ENCODE peak calls at places on chromosomes 6 and 20, in five cellular contexts. U is NCI-H1694; I is stimulated activated naive CD8-positive, alpha-beta T cell treated with anti-CD3 and anti-CD28 coated beads, Interleukin-15, amount 100 ng/mL, for 72 hours; M is HEK293T; H is mammary epithelial cell. L is an unnamed sample.

GRCh38 chr20:24892931-24893330 is 56.1 kb upstream of the CST7 start:
- DNase-seq in M (peak), I (no peak), H (no peak), U (no peak), L (no peak)

GRCh38 chr20:17898548-17898994 is 70.0 kb downstream of the SNX5 start:
- DNase-seq in U (no peak), I (peak), H (peak), M (peak), L (peak)

GRCh38 chr20:34771680-34772081 is 53.8 kb downstream of the NCOA6 start:
- DNase-seq in I (no peak), U (no peak), M (no peak), H (peak), L (no peak)

GRCh38 chr6:46221221-46221793 is 50.5 kb upstream of the ENPP5 start:
- DNase-seq in I (no peak), U (no peak), M (peak), H (peak), L (no peak)

GRCh38 chr6:97677626-97678025 is 394.6 kb upstream of the MMS22L start:
- DNase-seq in U (no peak), H (no peak), M (no peak), I (no peak), L (no peak)

GRCh38 chr20:34516874-34517542 is 786 bp downstream of the DYNLRB1 start:
- DNase-seq in H (no peak), U (no peak), M (peak), I (no peak), L (peak)

GRCh38 chr20:54197621-54198604 is 10.0 kb upstream of the PFDN4 start:
- DNase-seq in I (no peak), U (no peak), H (peak), M (no peak), L (no peak)

GRCh38 chr20:45021626-45022025 is 55.3 kb downstream of the STK4 start:
- DNase-seq in I (no peak), H (no peak), U (no peak), M (no peak), L (no peak)

GRCh38 chr20:13788167-13788834 is 3.5 kb downstream of the NDUFAF5 start:
- DNase-seq in H (peak), U (peak), I (peak), M (peak), L (no peak)

GRCh38 chr6:27250277-27250954 is 2.9 kb downstream of the PRSS16 start:
- DNase-seq in U (no peak), H (no peak), I (no peak), M (no peak), L (no peak)

GRCh38 chr6:2275207-2275891 is 29.9 kb upstream of the GMDS start:
- DNase-seq in H (no peak), I (no peak), M (no peak), U (no peak), L (no peak)

GRCh38 chr6:28771401-28772267 is 152.2 kb downstream of the TRIM27 start:
- DNase-seq in H (peak), U (no peak), I (no peak), M (no peak), L (no peak)

GRCh38 chr6:169653691-169654090 is 48.1 kb downstream of the WDR27 start:
- DNase-seq in U (no peak), I (no peak), M (no peak), H (no peak), L (no peak)

GRCh38 chr6:134853111-134854055 is 96.5 kb downstream of the ALDH8A1 start:
- DNase-seq in U (no peak), I (no peak), H (peak), M (no peak), L (no peak)

GRCh38 chr6:123803456-123803861 is 206 bp upstream of the NKAIN2 start:
- DNase-seq in M (peak), I (peak), U (no peak), H (no peak), L (no peak)

GRCh38 chr6:40922281-40922680 is 116.7 kb downstream of the UNC5CL start:
- DNase-seq in M (no peak), I (no peak), U (no peak), H (peak), L (no peak)

GRCh38 chr6:45845546-45845945 is 170.1 kb downstream of the CLIC5 start:
- DNase-seq in M (no peak), H (peak), U (no peak), I (no peak), L (no peak)

GRCh38 chr6:10418862-10419748 is 4.2 kb upstream of the TFAP2A start:
- DNase-seq in M (no peak), H (peak), U (no peak), I (no peak), L (no peak)

GRCh38 chr6:165854863-165855593 is 192.0 kb upstream of the PDE10A start:
- DNase-seq in U (no peak), I (no peak), M (no peak), H (no peak), L (no peak)

GRCh38 chr6:159880412-159880811 is 10.4 kb upstream of the MAS1 start:
- DNase-seq in I (no peak), H (no peak), M (no peak), U (peak), L (no peak)

GRCh38 chr20:57445298-57445697 is 54.1 kb downstream of the RBM38 start:
- DNase-seq in H (no peak), M (no peak), I (no peak), U (no peak), L (no peak)

GRCh38 chr6:124967444-124967843 is 5.2 kb downstream of the RNF217 start:
- DNase-seq in M (no peak), U (no peak), I (no peak), H (no peak), L (no peak)

GRCh38 chr6:80163754-80164187 is 57.3 kb downstream of the BCKDHB start:
- DNase-seq in I (peak), M (no peak), H (peak), U (no peak), L (no peak)

GRCh38 chr6:34551720-34552119 is 4.4 kb downstream of the SPDEF start:
- DNase-seq in H (no peak), I (no peak), U (no peak), M (no peak), L (no peak)

GRCh38 chr6:148884461-148884860 is 137.6 kb downstream of the UST start:
- DNase-seq in H (no peak), M (no peak), I (no peak), U (no peak), L (no peak)

GRCh38 chr6:125486881-125487280 is 185.1 kb upstream of the HDDC2 start:
- DNase-seq in H (no peak), M (no peak), I (no peak), U (peak), L (no peak)

GRCh38 chr6:41547799-41548097 is 1.6 kb downstream of the FOXP4 start:
- DNase-seq in M (no peak), I (no peak), H (no peak), U (no peak), L (no peak)

GRCh38 chr6:41200901-41201783 is at the start of gene TREML2:
- DNase-seq in M (no peak), U (no peak), H (no peak), I (peak), L (peak)

GRCh38 chr20:41135187-41135887 is 2.0 kb upstream of the PLCG1 start:
- DNase-seq in I (peak), M (peak), U (peak), H (peak), L (peak)

GRCh38 chr20:31842471-31843157 is 2.8 kb downstream of the FOXS1 start:
- DNase-seq in U (no peak), M (no peak), I (no peak), H (no peak), L (no peak)

GRCh38 chr6:32183030-32183429 is 1.0 kb downstream of the AGER start:
- DNase-seq in U (no peak), I (no peak), H (no peak), M (no peak), L (no peak)

GRCh38 chr6:30787954-30788353 is 43.6 kb upstream of the IER3 start:
- DNase-seq in I (no peak), M (no peak), H (no peak), U (no peak), L (peak)

GRCh38 chr6:53822355-53823115 is 27.7 kb downstream of the LRRC1 start:
- DNase-seq in H (no peak), I (no peak), M (no peak), U (no peak), L (no peak)

GRCh38 chr20:9838378-9839295 is at the start of gene PAK5:
- DNase-seq in I (no peak), U (peak), H (peak), M (peak), L (no peak)

GRCh38 chr6:31178143-31179041 is 7.9 kb upstream of the POU5F1 start:
- DNase-seq in M (no peak), U (no peak), H (no peak), I (no peak), L (no peak)

GRCh38 chr6:25369450-25370086 is 90.4 kb downstream of the CARMIL1 start:
- DNase-seq in H (peak), M (no peak), I (peak), U (peak), L (peak)

GRCh38 chr20:53081916-53082863 is 110.0 kb downstream of the TSHZ2 start:
- DNase-seq in U (no peak), H (no peak), I (no peak), M (peak), L (no peak)

GRCh38 chr6:144331610-144332009 is 46.5 kb downstream of the UTRN start:
- DNase-seq in H (no peak), I (no peak), U (no peak), M (no peak), L (no peak)